ENCODE peak calls at places on chromosome 7, in five cellular contexts. X, Y, M, O and S are unnamed samples.

GRCh38 chr7:115441033-115441432 is 519.1 kb downstream of the MDFIC start:
- DNase-seq in X (no peak), Y (no peak), M (no peak), O (no peak), S (no peak)

GRCh38 chr7:135165862-135166261 is 4.6 kb downstream of the CYREN start:
- DNase-seq in X (no peak), Y (no peak), M (no peak), O (no peak), S (no peak)

GRCh38 chr7:148986737-148987009 is 41.6 kb downstream of the PDIA4 start:
- DNase-seq in X (no peak), Y (no peak), M (no peak), O (no peak), S (no peak)

GRCh38 chr7:137296551-137296950 is 47.0 kb downstream of the PTN start:
- DNase-seq in X (no peak), Y (no peak), M (no peak), O (no peak), S (no peak)

GRCh38 chr7:24723178-24723530 is 34.1 kb downstream of the GSDME start:
- DNase-seq in X (no peak), Y (no peak), M (no peak), O (no peak), S (no peak)

GRCh38 chr7:5693529-5693928 is 87.9 kb downstream of the RNF216 start:
- DNase-seq in X (no peak), Y (peak), M (no peak), O (no peak), S (peak)

GRCh38 chr7:151053091-151053490 is 4.6 kb downstream of the CDK5 start:
- DNase-seq in X (no peak), Y (no peak), M (no peak), O (no peak), S (no peak)

GRCh38 chr7:139232377-139232717 is 1.3 kb downstream of the UBN2 start:
- DNase-seq in X (no peak), Y (no peak), M (no peak), O (peak), S (peak)

GRCh38 chr7:47893238-47893637 is 55.0 kb downstream of the PKD1L1 start:
- DNase-seq in X (no peak), Y (no peak), M (no peak), O (no peak), S (no peak)

GRCh38 chr7:155454183-155455112 is 3.5 kb upstream of the EN2 start:
- DNase-seq in X (no peak), Y (no peak), M (no peak), O (no peak), S (no peak)

GRCh38 chr7:2637505-2638223 is 5.9 kb downstream of the TTYH3 start:
- DNase-seq in X (no peak), Y (no peak), M (no peak), O (no peak), S (no peak)

GRCh38 chr7:80942261-80943041 is 23.6 kb upstream of the SEMA3C start:
- DNase-seq in X (peak), Y (peak), M (no peak), O (no peak), S (peak)

GRCh38 chr7:124057872-124058271 is 25.0 kb upstream of the TMEM229A start:
- DNase-seq in X (no peak), Y (no peak), M (no peak), O (no peak), S (no peak)

GRCh38 chr7:152196391-152196790 is 170.9 kb downstream of the GALNT11 start:
- DNase-seq in X (no peak), Y (no peak), M (no peak), O (no peak), S (no peak)

GRCh38 chr7:38506004-38506403 is 125.2 kb downstream of the AMPH start:
- DNase-seq in X (no peak), Y (no peak), M (no peak), O (no peak), S (peak)

GRCh38 chr7:135757719-135758411 is 9.3 kb upstream of the FAM180A start:
- DNase-seq in X (no peak), Y (peak), M (no peak), O (no peak), S (peak)

GRCh38 chr7:36040679-36041078 is 112.4 kb upstream of the EEPD1 start:
- DNase-seq in X (no peak), Y (peak), M (no peak), O (no peak), S (no peak)

GRCh38 chr7:5143106-5143505 is 46.9 kb upstream of the WIPI2 start:
- DNase-seq in X (no peak), Y (no peak), M (peak), O (no peak), S (no peak)

GRCh38 chr7:79653136-79653631 is 199.7 kb upstream of the MAGI2 start:
- DNase-seq in X (no peak), Y (no peak), M (no peak), O (no peak), S (no peak)

GRCh38 chr7:116552616-116553015 is 27.8 kb downstream of the CAV1 start:
- DNase-seq in X (no peak), Y (peak), M (no peak), O (no peak), S (peak)

GRCh38 chr7:36396150-36396549 is 6.5 kb downstream of the ANLN start:
- DNase-seq in X (no peak), Y (no peak), M (no peak), O (no peak), S (no peak)

GRCh38 chr7:73770002-73770859 is at the start of gene CLDN3:
- DNase-seq in X (no peak), Y (peak), M (peak), O (no peak), S (no peak)

GRCh38 chr7:151233111-151233701 is 923 bp downstream of the CHPF2 start:
- DNase-seq in X (peak), Y (peak), M (peak), O (no peak), S (peak)

GRCh38 chr7:45035909-45036308 is 35.9 kb downstream of the CCM2 start:
- DNase-seq in X (no peak), Y (no peak), M (no peak), O (no peak), S (no peak)

GRCh38 chr7:26910221-26910620 is 45.8 kb upstream of the SKAP2 start:
- DNase-seq in X (no peak), Y (peak), M (no peak), O (no peak), S (peak)

GRCh38 chr7:116678812-116679211 is 6.8 kb downstream of the MET start:
- DNase-seq in X (no peak), Y (no peak), M (no peak), O (no peak), S (no peak)